ENCODE peak calls at places on chromosomes 16 and 17, in four cellular contexts. One of them, this sample, is unnamed.

GRCh38 chr16:25747160-25747758 is 55.5 kb downstream of the HS3ST4 start:
- DNase-seq in HCT116: no peak
- DNase-seq in A549: no peak
- DNase-seq in H1: peak; percentile 79
- DNase-seq in this sample: peak; percentile 38

GRCh38 chr16:83946154-83946780 is 6.8 kb upstream of the OSGIN1 start:
- DNase-seq in H1: no peak
- DNase-seq in A549: no peak
- DNase-seq in HCT116: no peak
- DNase-seq in this sample: no peak

GRCh38 chr17:59840908-59841666 is 51.7 kb downstream of the TUBD1 start:
- DNase-seq in A549: peak; percentile 78
- DNase-seq in H1: no peak
- DNase-seq in HCT116: no peak
- DNase-seq in this sample: no peak

GRCh38 chr17:49194297-49194607 is 16.1 kb downstream of the GNGT2 start:
- DNase-seq in HCT116: no peak
- DNase-seq in A549: no peak
- DNase-seq in H1: no peak
- DNase-seq in this sample: no peak

GRCh38 chr17:43338886-43339516 is 59.8 kb upstream of the ARL4D start:
- DNase-seq in A549: peak; percentile 83
- DNase-seq in H1: peak; percentile 77
- DNase-seq in HCT116: no peak
- DNase-seq in this sample: no peak

GRCh38 chr17:75011788-75012319 is 616 bp upstream of the MRPL58 start:
- DNase-seq in A549: no peak
- DNase-seq in HCT116: no peak
- DNase-seq in H1: no peak
- DNase-seq in this sample: no peak

GRCh38 chr16:12228079-12228606 is 251.6 kb downstream of the SNX29 start:
- DNase-seq in A549: no peak
- DNase-seq in H1: no peak
- DNase-seq in HCT116: no peak
- DNase-seq in this sample: no peak

GRCh38 chr17:58268774-58269556 is 11.8 kb downstream of the MPO start:
- DNase-seq in HCT116: no peak
- DNase-seq in H1: peak; percentile 33
- DNase-seq in A549: no peak
- DNase-seq in this sample: no peak

GRCh38 chr16:85057948-85058347 is 30.4 kb downstream of the KIAA0513 start:
- DNase-seq in H1: no peak
- DNase-seq in A549: no peak
- DNase-seq in HCT116: no peak
- DNase-seq in this sample: no peak

GRCh38 chr17:72531729-72532128 is 410.9 kb downstream of the SOX9 start:
- DNase-seq in H1: no peak
- DNase-seq in A549: no peak
- DNase-seq in HCT116: no peak
- DNase-seq in this sample: no peak

GRCh38 chr17:72560303-72561247 is 439.8 kb downstream of the SOX9 start:
- DNase-seq in HCT116: peak; percentile 61
- DNase-seq in A549: peak; percentile 87
- DNase-seq in H1: peak; percentile 82
- DNase-seq in this sample: peak; percentile 81

GRCh38 chr16:86763819-86764218 is 185.5 kb downstream of the FOXL1 start:
- DNase-seq in HCT116: no peak
- DNase-seq in H1: no peak
- DNase-seq in A549: no peak
- DNase-seq in this sample: no peak

GRCh38 chr17:40303009-40303657 is 5.8 kb upstream of the RARA start:
- DNase-seq in H1: no peak
- DNase-seq in A549: peak; percentile 71
- DNase-seq in HCT116: peak; percentile 35
- DNase-seq in this sample: peak; percentile 36

DNA sequence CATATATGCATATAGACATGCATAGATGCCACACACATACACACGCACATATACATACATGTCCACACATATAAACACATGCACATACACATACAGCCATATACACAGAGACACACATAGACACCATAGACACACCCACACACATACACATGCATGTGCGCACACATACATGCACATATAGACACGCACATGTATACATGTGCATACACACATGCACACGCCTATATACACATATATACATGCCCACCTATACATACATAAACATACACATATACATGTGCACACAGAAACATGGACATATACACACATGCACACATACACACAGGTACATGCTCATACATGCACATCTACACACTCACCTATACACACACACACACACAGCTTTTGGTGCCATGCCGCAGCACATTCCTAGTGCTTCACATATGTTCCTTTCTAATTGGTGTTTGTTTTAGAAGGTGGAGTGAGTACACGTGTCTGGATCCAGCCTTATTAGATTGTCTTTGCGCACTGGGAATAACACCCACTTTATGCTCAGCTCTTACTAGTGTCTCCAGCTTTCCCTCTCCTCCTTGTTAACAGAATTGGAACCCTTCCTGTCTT is 198.0 kb downstream of the RPTOR start:
- DNase-seq in H1: no peak
- DNase-seq in HCT116: no peak
- DNase-seq in A549: no peak
- DNase-seq in this sample: no peak
- TF ChIP-seq CEBPB in H1: no peak
- TF ChIP-seq CEBPB in HCT116: no peak
- TF ChIP-seq CEBPB in A549: no peak
- TF ChIP-seq CEBPB in this sample: no peak

GRCh38 chr17:44785921-44786320 is 27.1 kb downstream of the ADAM11 start:
- DNase-seq in A549: no peak
- DNase-seq in HCT116: no peak
- DNase-seq in H1: no peak
- DNase-seq in this sample: no peak
- TF ChIP-seq CEBPB in A549: no peak
- TF ChIP-seq CEBPB in HCT116: no peak
- TF ChIP-seq CEBPB in H1: no peak
- TF ChIP-seq CEBPB in this sample: no peak

GRCh38 chr16:8620535-8620934 is 963 bp upstream of the METTL22 start:
- DNase-seq in H1: no peak
- DNase-seq in A549: no peak
- DNase-seq in HCT116: no peak
- DNase-seq in this sample: no peak
- TF ChIP-seq CEBPB in H1: no peak
- TF ChIP-seq CEBPB in A549: no peak
- TF ChIP-seq CEBPB in HCT116: no peak
- TF ChIP-seq CEBPB in this sample: no peak

GRCh38 chr17:78583091-78583490 is 5.9 kb upstream of the DNAH17 start:
- DNase-seq in A549: peak; percentile 65
- DNase-seq in HCT116: peak; percentile 44
- DNase-seq in H1: no peak
- DNase-seq in this sample: peak; percentile 46
- TF ChIP-seq CEBPB in A549: no peak
- TF ChIP-seq CEBPB in HCT116: no peak
- TF ChIP-seq CEBPB in H1: no peak
- TF ChIP-seq CEBPB in this sample: no peak

GRCh38 chr17:7259555-7259889 is 2.8 kb downstream of the CLDN7 start:
- DNase-seq in HCT116: no peak
- DNase-seq in A549: no peak
- DNase-seq in H1: no peak
- DNase-seq in this sample: no peak

GRCh38 chr17:7260151-7260550 is 2.1 kb downstream of the CLDN7 start:
- DNase-seq in H1: no peak
- DNase-seq in A549: no peak
- DNase-seq in HCT116: no peak
- DNase-seq in this sample: no peak

GRCh38 chr17:7260601-7261376 is 1.5 kb downstream of the CLDN7 start:
- DNase-seq in HCT116: no peak
- DNase-seq in A549: no peak
- DNase-seq in H1: peak; percentile 86
- DNase-seq in this sample: no peak

GRCh38 chr17:7256766-7257456 is 4.9 kb downstream of the ELP5 start:
- DNase-seq in H1: no peak
- DNase-seq in A549: no peak
- DNase-seq in HCT116: no peak
- DNase-seq in this sample: no peak

GRCh38 chr17:7258731-7259554 is 3.3 kb downstream of the CLDN7 start:
- DNase-seq in H1: no peak
- DNase-seq in A549: peak; percentile 64
- DNase-seq in HCT116: peak; percentile 62
- DNase-seq in this sample: no peak
- TF ChIP-seq CEBPB in H1: peak; percentile 65
- TF ChIP-seq CEBPB in A549: peak; percentile 62
- TF ChIP-seq CEBPB in HCT116: peak; percentile 93
- TF ChIP-seq CEBPB in this sample: no peak

GRCh38 chr16:75647138-75647491 is 350 bp downstream of the KARS1 start:
- DNase-seq in HCT116: no peak
- DNase-seq in H1: no peak
- DNase-seq in A549: no peak
- DNase-seq in this sample: no peak

GRCh38 chr16:75653926-75654325 is 6.4 kb downstream of the TERF2IP start:
- DNase-seq in H1: no peak
- DNase-seq in A549: no peak
- DNase-seq in HCT116: no peak
- DNase-seq in this sample: no peak

GRCh38 chr16:75644240-75645012 is 3.0 kb downstream of the KARS1 start:
- DNase-seq in HCT116: no peak
- DNase-seq in H1: no peak
- DNase-seq in A549: no peak
- DNase-seq in this sample: no peak

GRCh38 chr16:75647492-75648264 is at the start of the genes KARS1 and TERF2IP:
- DNase-seq in HCT116: peak; percentile 82
- DNase-seq in A549: peak; percentile 94
- DNase-seq in H1: peak; percentile 90
- DNase-seq in this sample: peak; percentile 95

DNA sequence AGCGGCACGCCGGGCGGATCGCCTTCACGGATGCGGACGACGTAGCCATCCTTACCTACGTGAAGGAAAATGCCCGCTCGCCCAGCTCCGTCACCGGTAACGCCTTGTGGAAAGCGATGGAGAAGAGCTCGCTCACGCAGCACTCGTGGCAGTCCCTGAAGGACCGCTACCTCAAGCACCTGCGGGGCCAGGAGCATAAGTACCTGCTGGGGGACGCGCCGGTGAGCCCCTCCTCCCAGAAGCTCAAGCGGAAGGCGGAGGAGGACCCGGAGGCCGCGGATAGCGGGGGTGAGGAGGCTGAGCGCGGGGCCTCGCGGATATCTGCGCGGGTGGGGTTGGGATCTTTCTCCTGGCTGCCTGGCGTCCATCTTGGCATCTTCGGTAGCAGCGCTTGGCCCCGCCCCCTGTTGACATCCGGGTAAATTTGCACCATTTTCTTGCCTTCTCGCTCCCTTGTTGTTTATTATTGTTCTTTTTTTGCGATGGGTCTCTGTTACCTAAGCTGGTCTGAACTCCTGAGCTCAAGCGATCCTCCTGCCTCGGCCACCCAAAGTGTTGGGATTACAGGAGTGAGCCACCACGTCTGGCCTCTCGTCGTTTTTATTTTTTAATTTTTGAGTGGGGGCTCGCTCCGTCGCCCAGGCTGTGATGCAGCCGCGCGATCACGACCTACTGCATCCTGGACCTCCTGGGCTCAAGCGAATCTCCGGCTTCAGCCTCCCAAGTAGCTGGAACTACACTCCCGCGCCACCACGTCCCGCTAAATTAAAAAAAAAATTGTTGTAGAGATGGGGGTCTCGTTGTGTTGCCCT is 898 bp downstream of the TERF2IP start:
- DNase-seq in HCT116: peak; percentile 48
- DNase-seq in H1: peak; percentile 92
- DNase-seq in A549: peak; percentile 77
- DNase-seq in this sample: peak; percentile 67
- TF ChIP-seq CEBPB in HCT116: no peak
- TF ChIP-seq CEBPB in H1: no peak
- TF ChIP-seq CEBPB in A549: no peak
- TF ChIP-seq CEBPB in this sample: no peak

GRCh38 chr17:42055003-42055402 is 4.6 kb upstream of the C17orf113 start:
- DNase-seq in HCT116: no peak
- DNase-seq in A549: no peak
- DNase-seq in H1: no peak
- DNase-seq in this sample: no peak

GRCh38 chr17:42055496-42055895 is 5.1 kb upstream of the C17orf113 start:
- DNase-seq in HCT116: no peak
- DNase-seq in A549: no peak
- DNase-seq in H1: no peak
- DNase-seq in this sample: no peak

GRCh38 chr17:42052478-42052877 is 2.1 kb upstream of the C17orf113 start:
- DNase-seq in H1: no peak
- DNase-seq in A549: no peak
- DNase-seq in HCT116: no peak
- DNase-seq in this sample: no peak

GRCh38 chr17:42054101-42054500 is 3.7 kb upstream of the C17orf113 start:
- DNase-seq in A549: no peak
- DNase-seq in HCT116: no peak
- DNase-seq in H1: no peak
- DNase-seq in this sample: no peak

GRCh38 chr17:42053701-42054100 is 3.3 kb upstream of the C17orf113 start:
- DNase-seq in A549: no peak
- DNase-seq in HCT116: no peak
- DNase-seq in H1: no peak
- DNase-seq in this sample: no peak
- TF ChIP-seq CEBPB in A549: no peak
- TF ChIP-seq CEBPB in HCT116: no peak
- TF ChIP-seq CEBPB in H1: no peak
- TF ChIP-seq CEBPB in this sample: no peak

This sample was measured in K562.